ENCODE peak calls at places on chromosomes 2 and 18, in four cellular contexts. M, H, Y and U are unnamed samples. For H3K9me3 and H3K27me3, the result is how much of the 10 kb centered on the place peaks cover.

GRCh38 chr2:110843496-110843895 is 111.1 kb downstream of the ACOXL start:
- DNase-seq in Y (no peak), M (no peak), H (no peak), U (no peak)

GRCh38 chr2:240963065-240963375 is 35.4 kb upstream of the SNED1 start:
- DNase-seq in Y (no peak), H (no peak), M (no peak), U (peak)

GRCh38 chr18:44725300-44726096 is 44.8 kb downstream of the SETBP1 start:
- DNase-seq in M (no peak), Y (no peak), H (no peak), U (peak)

GRCh38 chr18:3919396-3920061 is 469.6 kb downstream of the TGIF1 start:
- DNase-seq in Y (no peak), M (no peak), H (no peak), U (no peak)

GRCh38 chr2:207161724-207162123 is 4.0 kb downstream of the KLF7 start:
- DNase-seq in M (no peak), H (no peak), Y (no peak), U (no peak)

GRCh38 chr2:61993422-61994024 is 88.0 kb downstream of the COMMD1 start:
- DNase-seq in M (no peak), H (no peak), Y (peak), U (no peak)

GRCh38 chr2:200051621-200051945 is 96.2 kb downstream of the MAIP1 start:
- DNase-seq in Y (no peak), M (no peak), H (no peak), U (no peak)

GRCh38 chr2:137706786-137707613 is 257.3 kb upstream of the HNMT start:
- DNase-seq in Y (no peak), M (no peak), H (no peak), U (peak)

GRCh38 chr2:75381032-75381431 is 179.7 kb downstream of the EVA1A start:
- DNase-seq in M (no peak), Y (no peak), H (no peak), U (no peak)

GRCh38 chr2:231069379-231070054 is 12.8 kb downstream of the PSMD1 start:
- DNase-seq in H (no peak), M (no peak), Y (no peak), U (no peak)

GRCh38 chr18:72830109-72830508 is 37.7 kb downstream of the NETO1 start:
- DNase-seq in M (no peak), Y (no peak), H (peak), U (no peak)

GRCh38 chr2:7881038-7881437 is 800.8 kb upstream of the ID2 start:
- DNase-seq in M (no peak), H (no peak), Y (no peak), U (peak)

GRCh38 chr2:196927318-196928225 is 1.1 kb upstream of the PGAP1 start:
- DNase-seq in M (no peak), Y (no peak), H (no peak), U (peak)

GRCh38 chr2:98769784-98770183 is 38.9 kb upstream of the MGAT4A start:
- DNase-seq in Y (no peak), H (no peak), M (no peak), U (no peak)

GRCh38 chr2:188333751-188334524 is 42.3 kb downstream of the GULP1 start:
- DNase-seq in Y (no peak), M (no peak), H (peak), U (no peak)

GRCh38 chr2:68837164-68837860 is 33.9 kb downstream of the BMP10 start:
- DNase-seq in Y (peak), M (peak), H (peak), U (no peak)

GRCh38 chr2:37156071-37156856 is 516 bp downstream of the EIF2AK2 start:
- DNase-seq in M (peak), Y (peak), H (no peak), U (peak)

GRCh38 chr2:190537765-190538164 is 3.2 kb upstream of the NEMP2 start:
- DNase-seq in H (no peak), M (no peak), Y (no peak), U (no peak)
- H3K9me3 ChIP-seq in H (under half), M (under half), Y (under half), U (under half)

GRCh38 chr2:44273596-44273995 is 1.7 kb upstream of the SLC3A1 start:
- DNase-seq in H (no peak), M (no peak), Y (no peak), U (no peak)

GRCh38 chr2:44280869-44281268 is 5.6 kb downstream of the SLC3A1 start:
- DNase-seq in H (no peak), Y (no peak), M (no peak), U (no peak)

GRCh38 chr2:44273076-44273475 is 2.2 kb upstream of the SLC3A1 start:
- DNase-seq in Y (no peak), H (no peak), M (no peak), U (no peak)

GRCh38 chr2:44275915-44276279 is 617 bp downstream of the SLC3A1 start:
- DNase-seq in H (no peak), Y (peak), M (no peak), U (peak)

DNA sequence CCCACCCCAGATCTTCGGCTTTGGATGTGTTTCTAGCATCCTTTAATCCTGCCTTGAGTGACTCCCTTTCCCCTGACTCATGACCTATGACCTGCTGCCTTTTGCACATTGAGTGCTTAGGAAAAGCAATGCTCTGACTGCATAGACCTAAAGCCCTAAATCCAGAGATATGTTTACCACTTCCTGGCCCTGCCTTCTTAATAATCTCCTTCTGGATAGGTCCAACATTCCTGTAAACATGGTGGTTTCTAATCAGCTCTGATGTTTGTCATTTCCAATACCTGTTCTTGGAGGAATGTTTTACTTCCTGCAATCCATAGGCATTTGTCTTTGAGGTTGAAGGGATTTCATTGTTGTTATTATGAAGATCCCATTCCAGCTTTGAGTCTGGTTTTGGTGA is 2.3 kb downstream of the SLC3A1 start:
- DNase-seq in Y (no peak), H (no peak), M (no peak), U (no peak)
- H3K4me3 ChIP-seq in Y (no peak), H (no peak), M (no peak), U (no peak)

GRCh38 chr18:59218018-59218417 is 1.9 kb upstream of the GRP start:
- DNase-seq in Y (no peak), H (no peak), M (no peak), U (no peak)
- H3K27me3 ChIP-seq in Y (under half), H (half or more), M (under half), U (half or more)

GRCh38 chr2:95215018-95215612 is 7.8 kb downstream of the ZNF892 start:
- DNase-seq in M (no peak), Y (no peak), H (no peak), U (no peak)

GRCh38 chr2:95220449-95220848 is 13.1 kb downstream of the ZNF892 start:
- DNase-seq in M (no peak), Y (no peak), H (no peak), U (no peak)
- H3K9me3 ChIP-seq in M (under half), Y (under half), H (under half), U (under half)

GRCh38 chr18:11849279-11849678 is 1.9 kb upstream of the CHMP1B start:
- DNase-seq in M (no peak), H (no peak), Y (no peak), U (no peak)
- H3K4me3 ChIP-seq in M (no peak), H (no peak), Y (no peak), U (no peak)

GRCh38 chr2:1060372-1060771 is 109.7 kb downstream of the SNTG2 start:
- DNase-seq in M (no peak), Y (no peak), H (no peak), U (no peak)
- H3K27me3 ChIP-seq in M (under half), Y (under half), H (under half), U (under half)

DNA sequence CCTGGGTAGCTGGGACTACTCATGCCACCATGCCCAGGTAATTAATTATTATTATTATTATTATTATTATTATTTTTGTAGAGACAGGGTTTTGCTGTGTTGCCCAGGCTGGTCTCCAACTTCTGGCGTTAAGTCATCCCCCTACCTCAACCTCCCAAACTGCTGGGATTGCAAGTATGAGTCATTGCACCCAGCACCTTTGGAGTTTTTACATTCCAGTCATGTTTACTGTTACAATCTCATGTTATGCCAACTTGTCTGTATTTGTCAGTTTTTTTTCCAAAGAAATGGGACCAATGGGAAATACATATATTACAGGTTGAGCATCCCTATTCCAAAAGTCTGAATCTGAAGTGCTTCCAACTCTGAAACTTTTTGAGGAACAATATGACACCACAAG is 903.8 kb downstream of the SLC4A3 start:
- DNase-seq in M (no peak), H (no peak), Y (no peak), U (no peak)
- H3K9me3 ChIP-seq in M (under half), H (under half), Y (under half), U (under half)